ENCODE peak calls at places on chromosomes 12 and 14, in four cellular contexts. Q is stimulated activated CD4-positive, alpha-beta T cell treated with anti-CD3 and anti-CD28 coated beads, Interleukin-1b, Interleukin-23, amount 100 ng/mL, for 4 hours; T is activated T-helper 1 cell treated with Interleukin-2 at 50 U/mL for 16 hours; F is NCI-H2029 treated with DMSO at 0.1 percent for 48 hours. S is an unnamed sample.

GRCh38 chr12:26496170-26496569 is 300.8 kb downstream of the SSPN start:
- DNase-seq in Q (no peak), T (no peak), F (no peak), S (no peak)

GRCh38 chr12:118964988-118965387 is 16.4 kb upstream of the SRRM4 start:
- DNase-seq in Q (no peak), T (no peak), F (no peak), S (no peak)

GRCh38 chr12:88185988-88186387 is 43.9 kb downstream of the TMTC3 start:
- DNase-seq in Q (no peak), T (no peak), F (no peak), S (no peak)

GRCh38 chr14:88597038-88597437 is 34.2 kb downstream of the ZC3H14 start:
- DNase-seq in Q (no peak), T (no peak), F (no peak), S (no peak)

GRCh38 chr12:20492251-20492728 is 124.0 kb downstream of the PDE3A start:
- DNase-seq in Q (no peak), T (no peak), F (no peak), S (no peak)

GRCh38 chr12:97837401-97837800 is 374.8 kb downstream of the RMST start:
- DNase-seq in Q (no peak), T (no peak), F (no peak), S (no peak)

GRCh38 chr14:23061995-23062394 is 4.7 kb upstream of the CDH24 start:
- DNase-seq in Q (no peak), T (no peak), F (no peak), S (no peak)

GRCh38 chr12:46888568-46888967 is 62.8 kb upstream of the SLC38A4 start:
- DNase-seq in Q (no peak), T (no peak), F (no peak), S (no peak)

GRCh38 chr12:54984602-54985376 is at the start of gene TESPA1:
- DNase-seq in Q (peak; percentile 67), T (peak; percentile 75), F (no peak), S (peak; percentile 71)

GRCh38 chr12:47964102-47964723 is 817 bp downstream of the TMEM106C start:
- DNase-seq in Q (no peak), T (no peak), F (no peak), S (no peak)

GRCh38 chr12:9642606-9643270 is 26.8 kb upstream of the CLEC2D start:
- DNase-seq in Q (no peak), T (no peak), F (no peak), S (no peak)

GRCh38 chr12:123905319-123905925 is 67.2 kb downstream of the CCDC92 start:
- DNase-seq in Q (peak; percentile 66), T (peak; percentile 42), F (peak; percentile 44), S (peak; percentile 48)

GRCh38 chr12:121812320-121812871 is 8.6 kb downstream of the SETD1B start:
- DNase-seq in Q (no peak), T (no peak), F (peak; percentile 46), S (no peak)

GRCh38 chr12:66129934-66130266 is 650 bp downstream of the LLPH start:
- DNase-seq in Q (no peak), T (no peak), F (no peak), S (no peak)

GRCh38 chr14:64787619-64788018 is 83.4 kb downstream of the PLEKHG3 start:
- DNase-seq in Q (no peak), T (no peak), F (no peak), S (no peak)

GRCh38 chr12:3601466-3602150 is 110.6 kb downstream of the PRMT8 start:
- DNase-seq in Q (no peak), T (no peak), F (no peak), S (no peak)

GRCh38 chr14:85333313-85333712 is 196.6 kb upstream of the FLRT2 start:
- DNase-seq in Q (no peak), T (no peak), F (no peak), S (no peak)

GRCh38 chr12:11855993-11856374 is 206.5 kb downstream of the ETV6 start:
- DNase-seq in Q (no peak), T (no peak), F (peak; percentile 93), S (no peak)

GRCh38 chr12:26872623-26873022 is 39.6 kb upstream of the ITPR2 start:
- DNase-seq in Q (no peak), T (no peak), F (no peak), S (no peak)

GRCh38 chr14:69666112-69666511 is 54.7 kb downstream of the SUSD6 start:
- DNase-seq in Q (no peak), T (no peak), F (no peak), S (no peak)

GRCh38 chr14:74619672-74620131 is 7.7 kb upstream of the LTBP2 start:
- DNase-seq in Q (no peak), T (no peak), F (no peak), S (no peak)

GRCh38 chr14:30210630-30211029 is 283.0 kb upstream of the PRKD1 start:
- DNase-seq in Q (no peak), T (no peak), F (no peak), S (no peak)

GRCh38 chr12:73514672-73515071 is 1023.0 kb upstream of the ATXN7L3B start:
- DNase-seq in Q (no peak), T (no peak), F (no peak), S (no peak)

GRCh38 chr12:129887047-129887568 is 16.7 kb downstream of the TMEM132D start:
- DNase-seq in Q (no peak), T (no peak), F (peak; percentile 96), S (no peak)

S was measured in T-helper 17 cell.